ENCODE peak calls at places on chromosomes 2 and 18, in nine cellular contexts. Z is CD4-positive, alpha-beta memory T cell; E is AG04450; W is adrenal gland; V is neural progenitor cell; I is H1; F is body of pancreas; Y is CD8-positive, alpha-beta memory T cell; H is tibial artery. C is an unnamed sample. For H3K9me3, the result is how much of the 10 kb centered on the place peaks cover.

GRCh38 chr2:119751706-119752105 is 8.0 kb upstream of the PTPN4 start:
- DNase-seq in H (no peak), V (no peak), I (no peak), F (no peak), Z (no peak), W (no peak), E (no peak), Y (no peak), C (no peak)

GRCh38 chr2:53515435-53516332 is 251.9 kb upstream of the CHAC2 start:
- DNase-seq in V (peak), H (no peak), E (no peak), W (no peak), Y (no peak), Z (no peak), I (no peak), F (peak), C (no peak)

GRCh38 chr18:74652392-74652988 is 54.8 kb downstream of the ZNF407 start:
- DNase-seq in W (no peak), F (no peak), Z (no peak), I (no peak), V (peak), H (no peak), E (peak), Y (no peak), C (no peak)

GRCh38 chr2:236167297-236168109 is 683 bp downstream of the GBX2 start:
- DNase-seq in F (no peak), I (peak), H (no peak), V (peak), E (no peak), Z (no peak), Y (no peak), W (no peak), C (peak)

GRCh38 chr2:121565389-121566250 is 34.9 kb downstream of the RNU4ATAC start:
- DNase-seq in H (no peak), Z (no peak), V (no peak), W (no peak), E (no peak), I (no peak), F (no peak), Y (no peak), C (no peak)

GRCh38 chr2:13334545-13334944 is 617.8 kb downstream of the TRIB2 start:
- DNase-seq in F (no peak), I (no peak), Y (no peak), Z (no peak), H (no peak), V (no peak), E (no peak), W (no peak), C (no peak)

GRCh38 chr18:35444636-35445035 is 53.1 kb downstream of the INO80C start:
- DNase-seq in V (no peak), E (no peak), W (no peak), H (no peak), F (no peak), I (no peak), Z (no peak), Y (no peak), C (no peak)

GRCh38 chr2:235658371-235659174 is 164.7 kb downstream of the AGAP1 start:
- DNase-seq in F (no peak), Y (no peak), H (no peak), I (peak), E (no peak), Z (no peak), V (peak), W (no peak), C (no peak)

GRCh38 chr2:232389327-232389726 is 10.8 kb downstream of the ALPP start:
- DNase-seq in W (no peak), Z (no peak), V (no peak), E (no peak), Y (no peak), F (no peak), H (no peak), I (no peak), C (no peak)
- H3K9me3 ChIP-seq in W (under half), Z (under half), V (under half), E (under half), Y (under half), F (under half), H (under half), I (under half), C (under half)

GRCh38 chr2:6845903-6846302 is 19.8 kb downstream of the CMPK2 start:
- DNase-seq in V (no peak), W (no peak), Y (no peak), I (no peak), Z (no peak), E (no peak), F (no peak), H (no peak), C (no peak)

GRCh38 chr2:6841537-6842287 is 24.0 kb downstream of the CMPK2 start:
- DNase-seq in Z (no peak), F (no peak), I (no peak), H (no peak), Y (no peak), E (no peak), W (no peak), V (no peak), C (no peak)

GRCh38 chr2:6846967-6847695 is 18.6 kb downstream of the CMPK2 start:
- DNase-seq in H (no peak), Z (no peak), I (no peak), W (no peak), V (no peak), F (no peak), Y (no peak), E (no peak), C (peak)

DNA sequence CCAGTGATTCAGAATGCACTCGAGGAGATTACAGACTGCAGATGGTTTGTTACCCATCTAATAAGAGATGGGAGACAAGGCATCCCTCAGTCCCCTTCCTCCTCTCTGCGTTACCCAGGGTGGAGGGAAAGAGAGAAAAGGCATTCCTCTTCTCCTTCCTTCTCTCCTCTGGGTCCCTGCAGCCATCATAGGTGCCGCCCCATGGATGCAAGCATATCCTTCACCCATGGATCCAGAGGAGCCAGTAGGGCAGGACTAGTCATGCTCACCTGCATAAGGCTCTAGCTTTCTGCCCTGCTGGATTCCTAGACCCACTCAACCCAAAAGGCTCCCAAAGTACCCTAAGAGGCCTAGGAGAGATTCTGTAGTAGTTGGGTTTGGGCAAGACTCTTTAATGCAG is 20.4 kb downstream of the CMPK2 start:
- DNase-seq in I (no peak), F (no peak), V (peak), Y (no peak), H (no peak), Z (no peak), E (no peak), W (no peak), C (no peak)
- H3K9me3 ChIP-seq in I (half or more), F (under half), V (under half), Y (under half), H (half or more), Z (half or more), E (under half), W (under half), C (under half)

GRCh38 chr2:167454036-167454435 is 565.8 kb downstream of the XIRP2 start:
- DNase-seq in Z (no peak), H (no peak), F (no peak), W (no peak), I (no peak), V (no peak), E (no peak), Y (no peak), C (no peak)
- H3K9me3 ChIP-seq in Z (under half), H (under half), F (under half), W (under half), I (under half), V (under half), E (under half), Y (under half), C (under half)

DNA sequence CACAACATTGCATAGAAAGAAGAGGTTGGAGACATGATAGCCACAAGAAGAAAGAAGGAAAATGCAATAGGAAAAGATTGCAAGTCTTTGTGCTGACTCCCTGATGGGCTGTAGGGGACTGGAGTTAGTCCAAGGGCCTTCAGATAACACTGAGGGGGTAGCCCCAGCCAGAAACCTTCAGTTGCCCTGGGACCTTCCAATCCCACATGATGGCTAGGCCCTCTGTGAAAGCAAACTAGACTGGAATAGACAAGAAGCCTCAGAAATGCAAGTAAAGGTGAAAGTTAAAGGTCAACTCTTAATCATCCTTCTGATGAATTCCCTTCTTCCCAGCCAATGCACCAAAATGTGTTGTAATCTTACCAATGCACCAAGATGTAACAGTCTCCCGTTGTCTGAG is 19.2 kb downstream of the CMPK2 start:
- DNase-seq in F (no peak), W (no peak), E (no peak), I (no peak), Y (no peak), V (no peak), Z (no peak), H (no peak), C (no peak)
- H3K9me3 ChIP-seq in F (under half), W (under half), E (under half), I (half or more), Y (under half), V (under half), Z (half or more), H (half or more), C (under half)